ENCODE peak calls at places on chromosomes 2 and 18, in ten cellular contexts. H, A, V, X, G, M, B, T, U and F are unnamed samples.

GRCh38 chr2:43006834-43007543 is 214.6 kb upstream of the HAAO start:
- DNase-seq in H (no peak), A (no peak), V (no peak), X (no peak), G (no peak), M (no peak), B (no peak), T (no peak), U (no peak), F (no peak)

GRCh38 chr2:40127890-40128548 is 323.9 kb downstream of the SLC8A1 start:
- DNase-seq in H (no peak), A (no peak), V (no peak), X (no peak), G (no peak), M (peak), B (no peak), T (no peak), U (no peak), F (no peak)

GRCh38 chr2:236661762-236662110 is 92.1 kb downstream of the ACKR3 start:
- DNase-seq in H (no peak), A (no peak), V (no peak), X (no peak), G (no peak), M (peak), B (no peak), T (no peak), U (no peak), F (no peak)

GRCh38 chr2:38148501-38148900 is 72.5 kb upstream of the CYP1B1 start:
- DNase-seq in H (no peak), A (no peak), V (no peak), X (no peak), G (no peak), M (peak), B (no peak), T (no peak), U (no peak), F (no peak)

GRCh38 chr2:240868286-240869108 is at the start of gene AGXT:
- DNase-seq in H (no peak), A (no peak), V (no peak), X (no peak), G (no peak), M (peak), B (no peak), T (peak), U (no peak), F (no peak)

GRCh38 chr2:10447300-10448207 is 573 bp downstream of the ODC1 start:
- DNase-seq in H (peak), A (no peak), V (peak), X (no peak), G (peak), M (peak), B (peak), T (peak), U (no peak), F (peak)

GRCh38 chr2:110678457-110679336 is 834 bp upstream of the BUB1 start:
- DNase-seq in H (peak), A (no peak), V (peak), X (peak), G (no peak), M (peak), B (peak), T (no peak), U (peak), F (peak)

GRCh38 chr2:69366-70344 is 23.4 kb upstream of the FAM110C start:
- DNase-seq in H (no peak), A (no peak), V (no peak), X (no peak), G (no peak), M (no peak), B (no peak), T (no peak), U (no peak), F (no peak)

GRCh38 chr2:17589406-17590035 is 49.0 kb downstream of the VSNL1 start:
- DNase-seq in H (no peak), A (no peak), V (no peak), X (no peak), G (no peak), M (no peak), B (no peak), T (no peak), U (no peak), F (no peak)

GRCh38 chr2:168157926-168158325 is 89.5 kb downstream of the STK39 start:
- DNase-seq in H (no peak), A (no peak), V (no peak), X (no peak), G (no peak), M (no peak), B (no peak), T (no peak), U (no peak), F (no peak)

GRCh38 chr2:172811027-172811426 is 75.4 kb downstream of the RAPGEF4 start:
- DNase-seq in H (no peak), A (no peak), V (no peak), X (no peak), G (no peak), M (peak), B (no peak), T (no peak), U (no peak), F (no peak)

GRCh38 chr18:60556326-60556725 is 183.8 kb upstream of the MC4R start:
- DNase-seq in H (no peak), A (no peak), V (no peak), X (no peak), G (no peak), M (no peak), B (no peak), T (no peak), U (no peak), F (no peak)